ENCODE peak calls at places on chromosomes 6 and 20, in four cellular contexts. One of them, this sample, is unnamed. For H3K9me3, the result is how much of the 10 kb centered on the place peaks cover.

GRCh38 chr6:118744261-118744941 is 93.0 kb upstream of the CEP85L start:
- DNase-seq in IMR-90: peak
- DNase-seq in K562: no peak
- DNase-seq in endothelial cell of umbilical vein: no peak
- DNase-seq in this sample: no peak

GRCh38 chr6:136037246-136037884 is 185.9 kb downstream of the PDE7B start:
- DNase-seq in IMR-90: peak
- DNase-seq in K562: no peak
- DNase-seq in endothelial cell of umbilical vein: peak
- DNase-seq in this sample: no peak

GRCh38 chr20:40704828-40705227 is 15.8 kb upstream of the MAFB start:
- DNase-seq in IMR-90: no peak
- DNase-seq in K562: no peak
- DNase-seq in endothelial cell of umbilical vein: no peak
- DNase-seq in this sample: no peak

GRCh38 chr6:3683331-3683730 is 68.2 kb downstream of the PXDC1 start:
- DNase-seq in IMR-90: no peak
- DNase-seq in K562: no peak
- DNase-seq in endothelial cell of umbilical vein: no peak
- DNase-seq in this sample: no peak

GRCh38 chr6:31252625-31253024 is 19.3 kb downstream of the HLA-C start:
- DNase-seq in IMR-90: no peak
- DNase-seq in K562: no peak
- DNase-seq in endothelial cell of umbilical vein: no peak
- DNase-seq in this sample: no peak

GRCh38 chr6:110618591-110619267 is 142.3 kb upstream of the SLC22A16 start:
- DNase-seq in IMR-90: peak
- DNase-seq in K562: peak
- DNase-seq in endothelial cell of umbilical vein: peak
- DNase-seq in this sample: peak

GRCh38 chr6:145015739-145016558 is 719.4 kb downstream of the EPM2A start:
- DNase-seq in IMR-90: peak
- DNase-seq in K562: peak
- DNase-seq in endothelial cell of umbilical vein: peak
- DNase-seq in this sample: peak

GRCh38 chr20:2386516-2387179 is 5.9 kb downstream of the TGM6 start:
- DNase-seq in IMR-90: peak
- DNase-seq in K562: no peak
- DNase-seq in endothelial cell of umbilical vein: peak
- DNase-seq in this sample: no peak

GRCh38 chr20:53943522-53944291 is 126.7 kb downstream of the BCAS1 start:
- DNase-seq in IMR-90: peak
- DNase-seq in K562: peak
- DNase-seq in endothelial cell of umbilical vein: peak
- DNase-seq in this sample: no peak

GRCh38 chr6:167733740-167734661 is 92.7 kb upstream of the AFDN start:
- DNase-seq in IMR-90: no peak
- DNase-seq in K562: no peak
- DNase-seq in endothelial cell of umbilical vein: peak
- DNase-seq in this sample: no peak

GRCh38 chr6:3850451-3851203 is 1.5 kb downstream of the FAM50B start:
- DNase-seq in IMR-90: no peak
- DNase-seq in K562: no peak
- DNase-seq in endothelial cell of umbilical vein: no peak
- DNase-seq in this sample: peak

GRCh38 chr6:111591370-111591900 is 14.2 kb downstream of the TRAF3IP2 start:
- DNase-seq in IMR-90: peak
- DNase-seq in K562: peak
- DNase-seq in endothelial cell of umbilical vein: peak
- DNase-seq in this sample: no peak

GRCh38 chr6:47484616-47485015 is 7.0 kb downstream of the CD2AP start:
- DNase-seq in IMR-90: peak
- DNase-seq in K562: no peak
- DNase-seq in endothelial cell of umbilical vein: no peak
- DNase-seq in this sample: no peak

GRCh38 chr6:42696526-42697267 is 25.7 kb downstream of the PRPH2 start:
- DNase-seq in IMR-90: peak
- DNase-seq in K562: no peak
- DNase-seq in endothelial cell of umbilical vein: no peak
- DNase-seq in this sample: no peak

GRCh38 chr6:134317471-134318131 is at the start of gene SGK1:
- DNase-seq in IMR-90: peak
- DNase-seq in K562: no peak
- DNase-seq in endothelial cell of umbilical vein: peak
- DNase-seq in this sample: no peak

DNA sequence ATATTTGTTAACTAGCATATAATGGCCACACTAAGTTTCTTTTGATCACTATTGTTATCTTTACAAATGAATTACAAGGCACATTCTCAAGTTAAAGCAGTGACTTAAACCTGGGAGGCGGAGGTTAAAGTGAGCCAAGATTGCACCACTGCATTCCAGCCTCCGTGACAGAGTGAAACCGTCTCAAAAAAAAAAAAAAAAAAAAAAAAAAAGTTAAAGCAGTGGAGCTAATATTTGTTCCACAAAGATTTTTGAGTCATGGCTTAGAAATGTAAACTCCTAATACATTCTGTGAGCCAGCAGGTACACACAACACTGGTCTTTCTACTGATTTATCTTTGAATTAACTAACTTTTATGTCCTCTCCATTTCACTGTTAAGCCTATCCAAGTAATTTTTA is 221.7 kb upstream of the HTR1E start:
- DNase-seq in IMR-90: no peak
- DNase-seq in K562: no peak
- DNase-seq in endothelial cell of umbilical vein: no peak
- DNase-seq in this sample: no peak
- TF ChIP-seq FOS in IMR-90: no peak
- TF ChIP-seq FOS in K562: no peak
- TF ChIP-seq FOS in endothelial cell of umbilical vein: no peak
- TF ChIP-seq FOS in this sample: no peak

GRCh38 chr20:7196481-7196880 is 429.0 kb downstream of the BMP2 start:
- DNase-seq in IMR-90: no peak
- DNase-seq in K562: no peak
- DNase-seq in endothelial cell of umbilical vein: no peak
- DNase-seq in this sample: no peak

GRCh38 chr20:7195704-7196103 is 428.2 kb downstream of the BMP2 start:
- DNase-seq in IMR-90: no peak
- DNase-seq in K562: no peak
- DNase-seq in endothelial cell of umbilical vein: peak
- DNase-seq in this sample: no peak

GRCh38 chr20:7193681-7194080 is 426.2 kb downstream of the BMP2 start:
- DNase-seq in IMR-90: no peak
- DNase-seq in K562: no peak
- DNase-seq in endothelial cell of umbilical vein: no peak
- DNase-seq in this sample: no peak
- H3K9me3 ChIP-seq in IMR-90: under half
- H3K9me3 ChIP-seq in K562: under half
- H3K9me3 ChIP-seq in endothelial cell of umbilical vein: under half
- H3K9me3 ChIP-seq in this sample: under half

DNA sequence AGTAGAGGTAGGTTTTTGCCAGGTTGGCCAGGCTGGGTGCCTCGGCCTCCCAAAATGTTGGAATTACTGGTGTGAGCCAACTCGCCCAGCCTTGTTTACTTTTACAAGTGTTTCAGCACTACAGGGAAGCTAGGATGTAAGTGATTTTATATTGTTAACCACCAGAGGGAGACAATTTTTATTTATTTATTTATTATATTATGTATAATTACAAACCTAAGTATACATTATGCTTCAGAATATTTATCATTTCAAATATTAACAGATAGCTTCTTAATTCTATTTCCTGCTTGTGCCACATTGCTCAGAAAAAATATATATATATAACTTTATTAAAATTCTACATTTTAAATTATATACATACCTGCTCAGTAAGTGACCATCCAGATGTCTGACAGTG is 9.8 kb downstream of the MMUT start:
- DNase-seq in IMR-90: no peak
- DNase-seq in K562: peak
- DNase-seq in endothelial cell of umbilical vein: peak
- DNase-seq in this sample: no peak
- TF ChIP-seq FOS in IMR-90: no peak
- TF ChIP-seq FOS in K562: no peak
- TF ChIP-seq FOS in endothelial cell of umbilical vein: no peak
- TF ChIP-seq FOS in this sample: no peak

GRCh38 chr20:14727485-14728170 is 390.2 kb upstream of the FLRT3 start:
- DNase-seq in IMR-90: no peak
- DNase-seq in K562: no peak
- DNase-seq in endothelial cell of umbilical vein: no peak
- DNase-seq in this sample: no peak
- H3K9me3 ChIP-seq in IMR-90: under half
- H3K9me3 ChIP-seq in K562: under half
- H3K9me3 ChIP-seq in endothelial cell of umbilical vein: under half
- H3K9me3 ChIP-seq in this sample: under half

GRCh38 chr6:40848038-40848437 is 191.0 kb downstream of the UNC5CL start:
- DNase-seq in IMR-90: peak
- DNase-seq in K562: no peak
- DNase-seq in endothelial cell of umbilical vein: no peak
- DNase-seq in this sample: no peak

GRCh38 chr6:40841721-40842120 is 197.3 kb downstream of the UNC5CL start:
- DNase-seq in IMR-90: no peak
- DNase-seq in K562: no peak
- DNase-seq in endothelial cell of umbilical vein: no peak
- DNase-seq in this sample: no peak

GRCh38 chr6:40845588-40845987 is 193.4 kb downstream of the UNC5CL start:
- DNase-seq in IMR-90: peak
- DNase-seq in K562: peak
- DNase-seq in endothelial cell of umbilical vein: peak
- DNase-seq in this sample: no peak

GRCh38 chr6:40848868-40849524 is 190.0 kb downstream of the UNC5CL start:
- DNase-seq in IMR-90: no peak
- DNase-seq in K562: no peak
- DNase-seq in endothelial cell of umbilical vein: no peak
- DNase-seq in this sample: no peak

DNA sequence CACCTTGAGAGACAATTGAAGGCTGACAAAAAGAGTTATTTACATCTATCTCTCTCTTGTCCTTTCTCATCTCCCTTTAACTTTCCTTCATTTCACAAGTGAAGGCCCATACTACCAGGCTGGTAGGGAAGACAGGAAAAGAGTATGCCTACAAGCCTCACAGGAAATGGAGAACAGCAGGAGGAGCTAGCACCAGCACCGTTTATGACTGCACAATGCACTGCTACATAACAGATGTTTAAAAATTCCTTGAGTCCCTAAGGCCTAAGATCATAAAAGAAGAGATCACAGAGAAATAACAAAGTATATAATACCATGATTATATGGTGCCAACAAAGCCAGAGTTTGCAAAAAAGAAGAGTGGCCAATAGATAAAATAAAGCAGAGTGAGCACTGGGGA is 194.8 kb downstream of the UNC5CL start:
- DNase-seq in IMR-90: no peak
- DNase-seq in K562: no peak
- DNase-seq in endothelial cell of umbilical vein: no peak
- DNase-seq in this sample: no peak
- TF ChIP-seq FOS in IMR-90: no peak
- TF ChIP-seq FOS in K562: no peak
- TF ChIP-seq FOS in endothelial cell of umbilical vein: no peak
- TF ChIP-seq FOS in this sample: no peak

GRCh38 chr6:23267651-23268050 is 698.3 kb downstream of the HDGFL1 start:
- DNase-seq in IMR-90: no peak
- DNase-seq in K562: no peak
- DNase-seq in endothelial cell of umbilical vein: no peak
- DNase-seq in this sample: no peak

GRCh38 chr6:23266536-23266935 is 697.2 kb downstream of the HDGFL1 start:
- DNase-seq in IMR-90: no peak
- DNase-seq in K562: no peak
- DNase-seq in endothelial cell of umbilical vein: no peak
- DNase-seq in this sample: no peak

GRCh38 chr6:23265270-23265669 is 695.9 kb downstream of the HDGFL1 start:
- DNase-seq in IMR-90: no peak
- DNase-seq in K562: no peak
- DNase-seq in endothelial cell of umbilical vein: no peak
- DNase-seq in this sample: no peak

DNA sequence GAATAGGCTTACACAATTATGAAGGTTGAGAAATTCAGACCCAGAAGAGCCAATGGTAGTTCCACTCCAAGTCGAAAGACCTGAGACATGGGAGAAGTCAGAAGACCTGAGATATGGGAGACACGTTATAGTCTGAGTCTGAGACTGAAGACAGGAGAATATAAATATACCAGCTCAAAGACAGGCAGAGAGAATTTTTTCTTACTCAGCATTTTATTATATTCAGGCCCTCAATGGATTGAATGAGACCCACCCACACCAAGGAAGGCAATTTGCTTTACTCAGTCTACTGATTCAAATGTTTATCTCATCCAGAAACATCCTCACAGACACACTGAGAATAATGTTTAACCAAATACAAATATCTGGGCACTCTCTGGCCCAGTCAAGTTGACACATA is 693.5 kb downstream of the HDGFL1 start:
- DNase-seq in IMR-90: no peak
- DNase-seq in K562: no peak
- DNase-seq in endothelial cell of umbilical vein: no peak
- DNase-seq in this sample: no peak
- H3K9me3 ChIP-seq in IMR-90: under half
- H3K9me3 ChIP-seq in K562: under half
- H3K9me3 ChIP-seq in endothelial cell of umbilical vein: under half
- H3K9me3 ChIP-seq in this sample: under half

GRCh38 chr6:149483849-149484635 is 772 bp downstream of the ZC3H12D start:
- DNase-seq in IMR-90: no peak
- DNase-seq in K562: no peak
- DNase-seq in endothelial cell of umbilical vein: no peak
- DNase-seq in this sample: no peak
- TF ChIP-seq FOS in IMR-90: no peak
- TF ChIP-seq FOS in K562: no peak
- TF ChIP-seq FOS in endothelial cell of umbilical vein: no peak
- TF ChIP-seq FOS in this sample: no peak

DNA sequence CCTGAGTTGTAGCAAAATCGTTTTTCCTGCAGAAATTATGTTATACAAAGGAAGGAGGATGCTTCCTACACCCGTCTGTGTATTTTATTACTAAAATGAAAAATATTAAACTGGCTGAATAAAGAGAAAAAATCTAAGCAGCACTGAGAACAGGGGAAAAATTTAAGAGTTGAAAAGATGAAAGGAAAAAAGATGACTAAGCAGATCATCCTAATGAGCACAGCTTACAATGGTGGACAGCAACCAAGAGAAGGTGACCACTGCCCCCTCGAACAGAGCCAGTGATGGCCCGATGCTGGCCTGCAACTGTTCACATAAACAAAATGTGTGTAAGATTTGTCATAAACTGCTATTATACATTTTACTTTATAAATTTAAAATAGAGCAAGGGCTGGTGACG is 4.2 kb downstream of the PROKR2 start:
- DNase-seq in IMR-90: no peak
- DNase-seq in K562: no peak
- DNase-seq in endothelial cell of umbilical vein: no peak
- DNase-seq in this sample: no peak
- H3K9me3 ChIP-seq in IMR-90: under half
- H3K9me3 ChIP-seq in K562: under half
- H3K9me3 ChIP-seq in endothelial cell of umbilical vein: under half
- H3K9me3 ChIP-seq in this sample: under half

GRCh38 chr6:81366970-81367369 is 385.5 kb downstream of the TENT5A start:
- DNase-seq in IMR-90: no peak
- DNase-seq in K562: no peak
- DNase-seq in endothelial cell of umbilical vein: no peak
- DNase-seq in this sample: no peak

DNA sequence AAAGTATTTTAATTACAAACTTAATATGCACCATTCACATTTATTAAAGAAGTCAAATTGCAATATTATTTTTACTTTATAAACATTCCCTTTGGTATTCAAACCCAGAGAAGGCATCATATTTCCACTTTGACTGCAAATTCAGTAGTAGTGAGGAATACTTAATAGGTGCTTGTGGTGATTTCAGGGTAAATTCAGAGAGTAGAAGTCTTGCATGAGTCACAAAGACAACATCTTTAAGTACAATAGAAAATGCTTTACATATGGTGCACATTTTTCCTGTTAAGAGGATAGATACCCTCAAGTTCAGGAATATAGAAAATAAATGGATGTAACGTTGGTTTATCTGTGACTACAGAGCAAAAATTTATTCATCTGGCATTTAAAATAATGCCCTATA is 390.2 kb downstream of the TENT5A start:
- DNase-seq in IMR-90: peak
- DNase-seq in K562: no peak
- DNase-seq in endothelial cell of umbilical vein: no peak
- DNase-seq in this sample: no peak
- TF ChIP-seq FOS in IMR-90: no peak
- TF ChIP-seq FOS in K562: no peak
- TF ChIP-seq FOS in endothelial cell of umbilical vein: peak
- TF ChIP-seq FOS in this sample: no peak